ENCODE peak calls at places on chromosomes 3 and 15, in seven cellular contexts. X is OCI-LY7, K is coronary artery, G is tibial nerve, A is AG04450, M is endothelial cell of umbilical vein, Y is foreskin fibroblast. U is an unnamed sample.

GRCh38 chr3:55601366-55602080 is 114.4 kb upstream of the WNT5A start:
- DNase-seq in X (no peak), K (no peak), G (no peak), A (no peak), M (peak), Y (no peak), U (no peak)

GRCh38 chr3:182478369-182478768 is 314.9 kb upstream of the ATP11B start:
- DNase-seq in X (no peak), K (no peak), G (no peak), A (no peak), M (no peak), Y (no peak), U (no peak)

GRCh38 chr3:164927728-164928127 is 150.6 kb downstream of the SI start:
- DNase-seq in X (no peak), K (no peak), G (no peak), A (no peak), M (no peak), Y (no peak), U (no peak)

GRCh38 chr3:27585429-27585828 is 101.2 kb upstream of the SLC4A7 start:
- DNase-seq in X (no peak), K (no peak), G (no peak), A (no peak), M (no peak), Y (no peak), U (no peak)

GRCh38 chr15:60077581-60078359 is 73.7 kb downstream of the FOXB1 start:
- DNase-seq in X (no peak), K (no peak), G (no peak), A (no peak), M (no peak), Y (no peak), U (no peak)

GRCh38 chr3:124526601-124527000 is 203.7 kb upstream of the UMPS start:
- DNase-seq in X (no peak), K (no peak), G (no peak), A (no peak), M (no peak), Y (no peak), U (no peak)

GRCh38 chr3:124258057-124258500 is 266.2 kb upstream of the ROPN1 start:
- DNase-seq in X (no peak), K (no peak), G (no peak), A (no peak), M (no peak), Y (no peak), U (no peak)

GRCh38 chr15:36612063-36612788 is 32.8 kb downstream of the CDIN1 start:
- DNase-seq in X (no peak), K (no peak), G (no peak), A (peak), M (peak), Y (peak), U (no peak)

GRCh38 chr3:13217736-13218540 is 144.7 kb upstream of the IQSEC1 start:
- DNase-seq in X (no peak), K (no peak), G (no peak), A (no peak), M (no peak), Y (peak), U (no peak)

GRCh38 chr15:88623061-88623460 is 1.9 kb downstream of the AEN start:
- DNase-seq in X (no peak), K (peak), G (no peak), A (peak), M (peak), Y (peak), U (peak)

GRCh38 chr3:83515123-83515522 is 1443.7 kb upstream of the CADM2 start:
- DNase-seq in X (no peak), K (no peak), G (no peak), A (no peak), M (no peak), Y (no peak), U (no peak)

GRCh38 chr3:120198305-120198878 is 86.6 kb downstream of the GPR156 start:
- DNase-seq in X (peak), K (no peak), G (no peak), A (no peak), M (peak), Y (no peak), U (no peak)
- TF ChIP-seq CTCF in X (peak), K (no peak), G (peak), A (peak), M (no peak), Y (no peak), U (peak)

DNA sequence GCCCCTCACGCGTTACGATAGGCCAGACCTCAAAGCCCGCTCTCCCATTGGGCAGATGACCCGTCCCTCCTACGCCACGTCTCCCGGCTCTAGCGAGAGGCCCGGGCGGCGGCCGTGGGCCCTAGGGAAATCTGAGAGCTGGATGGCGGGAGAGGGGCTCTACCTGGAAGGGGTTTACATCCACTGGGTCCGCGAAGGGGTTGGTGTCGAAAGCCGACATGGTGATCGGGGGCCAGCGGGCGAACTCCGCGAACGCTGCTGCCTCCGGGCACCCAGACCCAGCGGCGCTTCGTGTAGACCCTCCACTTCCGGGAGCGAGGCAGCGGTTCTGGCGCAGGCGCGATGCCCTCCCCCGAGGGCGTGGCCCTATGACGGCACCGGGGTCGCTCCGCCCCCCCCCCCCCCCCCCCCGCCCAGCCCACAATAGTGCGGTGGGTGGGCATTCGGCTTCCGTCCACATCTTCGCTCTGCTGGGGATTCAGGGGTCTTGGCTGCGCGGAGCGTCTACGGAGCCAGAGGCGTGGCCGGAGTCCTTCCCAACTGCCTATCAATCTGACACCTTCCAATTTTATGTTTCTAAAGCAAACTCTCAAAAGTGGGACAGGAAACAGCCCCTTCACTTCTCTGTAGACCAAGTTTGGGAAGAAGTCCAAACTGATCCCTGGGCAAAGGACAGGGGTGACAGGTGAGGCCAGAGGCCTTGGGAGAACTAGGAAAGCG is at the start of gene SCAMP2:
- DNase-seq in X (peak), K (peak), G (peak), A (peak), M (peak), Y (peak), U (peak)
- H3K4me3 ChIP-seq in X (peak), K (peak), G (peak), A (peak), M (peak), Y (peak), U (peak)

GRCh38 chr3:5264896-5265770 is 77.6 kb downstream of the EDEM1 start:
- DNase-seq in X (no peak), K (no peak), G (no peak), A (no peak), M (no peak), Y (no peak), U (no peak)
- TF ChIP-seq CTCF in X (no peak), K (no peak), G (no peak), A (no peak), M (no peak), Y (no peak), U (no peak)

DNA sequence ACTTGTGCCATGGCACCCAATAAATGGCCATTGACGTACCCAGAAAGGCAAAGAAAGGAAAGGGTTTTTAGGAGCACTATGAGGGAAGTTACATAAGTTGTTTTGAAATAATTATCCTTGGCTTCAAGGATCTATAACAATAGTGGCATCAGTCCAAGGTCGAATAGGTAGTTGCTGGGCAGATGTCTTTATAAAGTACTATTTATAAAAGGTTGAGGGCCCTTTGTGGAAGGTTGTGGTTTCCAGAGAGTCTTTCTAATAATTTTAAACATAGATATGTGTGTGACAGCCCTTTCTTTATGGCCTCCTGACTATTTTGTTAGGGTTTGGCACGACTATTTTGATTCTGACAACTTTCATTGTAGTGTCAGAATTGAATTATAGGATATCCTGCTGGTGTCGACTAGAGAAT is 260.4 kb downstream of the PYDC2 start:
- DNase-seq in X (no peak), K (no peak), G (no peak), A (no peak), M (peak), Y (no peak), U (no peak)
- H3K4me3 ChIP-seq in X (no peak), K (no peak), G (no peak), A (no peak), M (no peak), Y (no peak), U (no peak)

GRCh38 chr3:18988619-18989229 is 159.6 kb upstream of the KCNH8 start:
- DNase-seq in X (peak), K (no peak), G (no peak), A (no peak), M (no peak), Y (no peak), U (no peak)
- TF ChIP-seq CTCF in X (peak), K (no peak), G (peak), A (no peak), M (no peak), Y (no peak), U (peak)

U was measured in GM12864.